ENCODE peak calls at places on chromosomes 4 and X, in seven cellular contexts. One of them, this sample, is unnamed.

GRCh38 chr4:75005727-75006126 is 72.8 kb downstream of the PARM1 start:
- DNase-seq in SK-N-SH: no peak
- DNase-seq in K562: no peak
- DNase-seq in HepG2: no peak
- DNase-seq in A549: no peak
- DNase-seq in WTC11: no peak
- DNase-seq in GM12878: no peak
- DNase-seq in this sample: no peak

GRCh38 chr4:89836897-89837384 is at the start of gene SNCA:
- DNase-seq in SK-N-SH: peak; percentile 90
- DNase-seq in K562: peak; percentile 11
- DNase-seq in HepG2: no peak
- DNase-seq in A549: peak; percentile 28
- DNase-seq in WTC11: peak; percentile 87
- DNase-seq in GM12878: no peak
- DNase-seq in this sample: peak; percentile 21

GRCh38 chr4:157722146-157722545 is 450.7 kb downstream of the GASK1B start:
- DNase-seq in SK-N-SH: no peak
- DNase-seq in K562: no peak
- DNase-seq in HepG2: no peak
- DNase-seq in A549: no peak
- DNase-seq in WTC11: no peak
- DNase-seq in GM12878: no peak
- DNase-seq in this sample: no peak

GRCh38 chrX:68432648-68433047 is 647 bp downstream of the OPHN1 start:
- DNase-seq in SK-N-SH: peak; percentile 23
- DNase-seq in K562: peak; percentile 8
- DNase-seq in HepG2: no peak
- DNase-seq in A549: no peak
- DNase-seq in WTC11: no peak
- DNase-seq in GM12878: no peak
- DNase-seq in this sample: peak; percentile 40

GRCh38 chrX:136185409-136186022 is 38.2 kb downstream of the FHL1 start:
- DNase-seq in SK-N-SH: no peak
- DNase-seq in K562: no peak
- DNase-seq in HepG2: no peak
- DNase-seq in A549: peak; percentile 28
- DNase-seq in WTC11: no peak
- DNase-seq in GM12878: no peak
- DNase-seq in this sample: peak; percentile 47

GRCh38 chrX:85052207-85052606 is 48.5 kb downstream of the APOOL start:
- DNase-seq in SK-N-SH: no peak
- DNase-seq in K562: no peak
- DNase-seq in HepG2: no peak
- DNase-seq in A549: no peak
- DNase-seq in WTC11: no peak
- DNase-seq in GM12878: no peak
- DNase-seq in this sample: peak; percentile 11

GRCh38 chr4:158819942-158820786 is 51.3 kb downstream of the FNIP2 start:
- DNase-seq in SK-N-SH: no peak
- DNase-seq in K562: no peak
- DNase-seq in HepG2: no peak
- DNase-seq in A549: no peak
- DNase-seq in WTC11: no peak
- DNase-seq in GM12878: no peak
- DNase-seq in this sample: peak; percentile 43

GRCh38 chr4:166501941-166502382 is 628.9 kb downstream of the TLL1 start:
- DNase-seq in SK-N-SH: peak; percentile 38
- DNase-seq in K562: no peak
- DNase-seq in HepG2: peak; percentile 40
- DNase-seq in A549: peak; percentile 18
- DNase-seq in WTC11: peak; percentile 74
- DNase-seq in GM12878: no peak
- DNase-seq in this sample: no peak

GRCh38 chr4:16969696-16970135 is 71.3 kb upstream of the LDB2 start:
- DNase-seq in SK-N-SH: no peak
- DNase-seq in K562: no peak
- DNase-seq in HepG2: peak; percentile 50
- DNase-seq in A549: no peak
- DNase-seq in WTC11: no peak
- DNase-seq in GM12878: no peak
- DNase-seq in this sample: peak; percentile 84

GRCh38 chr4:15963001-15963451 is at the start of gene FGFBP2:
- DNase-seq in SK-N-SH: peak; percentile 75
- DNase-seq in K562: no peak
- DNase-seq in HepG2: peak; percentile 33
- DNase-seq in A549: peak; percentile 28
- DNase-seq in WTC11: peak; percentile 73
- DNase-seq in GM12878: no peak
- DNase-seq in this sample: peak; percentile 44

GRCh38 chr4:120209706-120210105 is 143.1 kb upstream of the MAD2L1 start:
- DNase-seq in SK-N-SH: no peak
- DNase-seq in K562: no peak
- DNase-seq in HepG2: no peak
- DNase-seq in A549: no peak
- DNase-seq in WTC11: no peak
- DNase-seq in GM12878: no peak
- DNase-seq in this sample: no peak

GRCh38 chr4:26583538-26583864 is 383 bp upstream of the TBC1D19 start:
- DNase-seq in SK-N-SH: no peak
- DNase-seq in K562: no peak
- DNase-seq in HepG2: no peak
- DNase-seq in A549: peak; percentile 7
- DNase-seq in WTC11: no peak
- DNase-seq in GM12878: no peak
- DNase-seq in this sample: no peak

GRCh38 chrX:119516157-119516702 is 48.0 kb downstream of the SLC25A5 start:
- DNase-seq in SK-N-SH: peak; percentile 75
- DNase-seq in K562: peak; percentile 71
- DNase-seq in HepG2: peak; percentile 57
- DNase-seq in A549: peak; percentile 71
- DNase-seq in WTC11: peak; percentile 13
- DNase-seq in GM12878: peak; percentile 39
- DNase-seq in this sample: peak; percentile 69

GRCh38 chrX:24025741-24026402 is 1.1 kb downstream of the KLHL15 start:
- DNase-seq in SK-N-SH: no peak
- DNase-seq in K562: no peak
- DNase-seq in HepG2: no peak
- DNase-seq in A549: peak; percentile 33
- DNase-seq in WTC11: peak; percentile 45
- DNase-seq in GM12878: no peak
- DNase-seq in this sample: peak; percentile 81

GRCh38 chrX:443676-444210 is 57.0 kb upstream of the PPP2R3B start:
- DNase-seq in SK-N-SH: no peak
- DNase-seq in K562: no peak
- DNase-seq in HepG2: no peak
- DNase-seq in A549: no peak
- DNase-seq in WTC11: no peak
- DNase-seq in GM12878: no peak
- DNase-seq in this sample: no peak

GRCh38 chr4:1080961-1081688 is 32.2 kb downstream of the RNF212 start:
- DNase-seq in SK-N-SH: no peak
- DNase-seq in K562: no peak
- DNase-seq in HepG2: no peak
- DNase-seq in A549: peak; percentile 16
- DNase-seq in WTC11: no peak
- DNase-seq in GM12878: no peak
- DNase-seq in this sample: peak; percentile 71

GRCh38 chrX:148507413-148507812 is 7.0 kb downstream of the AFF2 start:
- DNase-seq in SK-N-SH: no peak
- DNase-seq in K562: no peak
- DNase-seq in HepG2: no peak
- DNase-seq in A549: no peak
- DNase-seq in WTC11: no peak
- DNase-seq in GM12878: no peak
- DNase-seq in this sample: no peak

GRCh38 chr4:174320501-174321199 is 36.9 kb downstream of the CEP44 start:
- DNase-seq in SK-N-SH: no peak
- DNase-seq in K562: no peak
- DNase-seq in HepG2: no peak
- DNase-seq in A549: no peak
- DNase-seq in WTC11: no peak
- DNase-seq in GM12878: no peak
- DNase-seq in this sample: peak; percentile 68

GRCh38 chrX:30657542-30658238 is 4.5 kb downstream of the GK start:
- DNase-seq in SK-N-SH: no peak
- DNase-seq in K562: no peak
- DNase-seq in HepG2: no peak
- DNase-seq in A549: no peak
- DNase-seq in WTC11: no peak
- DNase-seq in GM12878: no peak
- DNase-seq in this sample: peak; percentile 69

GRCh38 chr4:25925486-25926201 is 11.6 kb downstream of the SMIM20 start:
- DNase-seq in SK-N-SH: peak; percentile 64
- DNase-seq in K562: peak; percentile 25
- DNase-seq in HepG2: peak; percentile 36
- DNase-seq in A549: peak; percentile 46
- DNase-seq in WTC11: peak; percentile 57
- DNase-seq in GM12878: no peak
- DNase-seq in this sample: peak; percentile 45

GRCh38 chr4:86306816-86307215 is 53.0 kb downstream of the MAPK10 start:
- DNase-seq in SK-N-SH: no peak
- DNase-seq in K562: no peak
- DNase-seq in HepG2: no peak
- DNase-seq in A549: no peak
- DNase-seq in WTC11: no peak
- DNase-seq in GM12878: no peak
- DNase-seq in this sample: peak; percentile 83

GRCh38 chr4:48058620-48059530 is 42.3 kb downstream of the NIPAL1 start:
- DNase-seq in SK-N-SH: no peak
- DNase-seq in K562: no peak
- DNase-seq in HepG2: no peak
- DNase-seq in A549: no peak
- DNase-seq in WTC11: no peak
- DNase-seq in GM12878: no peak
- DNase-seq in this sample: no peak
- TF ChIP-seq USF2 in SK-N-SH: no peak
- TF ChIP-seq USF2 in K562: no peak
- TF ChIP-seq USF2 in HepG2: no peak
- TF ChIP-seq USF2 in A549: no peak
- TF ChIP-seq USF2 in WTC11: no peak
- TF ChIP-seq USF2 in GM12878: no peak
- TF ChIP-seq USF2 in this sample: no peak

GRCh38 chr4:169644802-169645201 is 24.4 kb downstream of the CLCN3 start:
- DNase-seq in SK-N-SH: no peak
- DNase-seq in K562: no peak
- DNase-seq in HepG2: no peak
- DNase-seq in A549: no peak
- DNase-seq in WTC11: no peak
- DNase-seq in GM12878: no peak
- DNase-seq in this sample: no peak
- TF ChIP-seq USF2 in SK-N-SH: no peak
- TF ChIP-seq USF2 in K562: no peak
- TF ChIP-seq USF2 in HepG2: no peak
- TF ChIP-seq USF2 in A549: no peak
- TF ChIP-seq USF2 in WTC11: no peak
- TF ChIP-seq USF2 in GM12878: no peak
- TF ChIP-seq USF2 in this sample: no peak

GRCh38 chr4:82861529-82861928 is 29.4 kb downstream of the SEC31A start:
- DNase-seq in SK-N-SH: no peak
- DNase-seq in K562: no peak
- DNase-seq in HepG2: no peak
- DNase-seq in A549: no peak
- DNase-seq in WTC11: no peak
- DNase-seq in GM12878: no peak
- DNase-seq in this sample: no peak
- TF ChIP-seq USF2 in SK-N-SH: no peak
- TF ChIP-seq USF2 in K562: no peak
- TF ChIP-seq USF2 in HepG2: no peak
- TF ChIP-seq USF2 in A549: no peak
- TF ChIP-seq USF2 in WTC11: no peak
- TF ChIP-seq USF2 in GM12878: no peak
- TF ChIP-seq USF2 in this sample: no peak

DNA sequence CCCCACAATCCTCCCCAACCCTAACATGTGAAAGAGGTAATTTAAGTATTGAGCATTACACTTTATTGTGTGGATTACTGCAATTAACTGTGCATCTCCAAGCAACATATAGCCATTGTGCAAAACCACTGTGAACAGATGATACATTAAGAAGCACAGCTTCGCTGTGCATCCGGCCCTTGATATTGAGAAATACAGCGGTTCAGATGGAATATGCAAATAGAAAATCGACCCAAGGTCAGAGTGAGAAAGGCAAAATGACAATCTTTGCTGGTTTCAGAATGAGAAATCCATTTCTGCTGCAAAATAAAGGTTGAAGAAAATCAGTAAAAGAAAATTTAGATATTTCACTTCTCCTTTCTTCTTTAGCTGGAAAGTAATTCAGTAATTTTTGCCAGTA is 805.9 kb upstream of the GRID2 start:
- DNase-seq in SK-N-SH: no peak
- DNase-seq in K562: no peak
- DNase-seq in HepG2: no peak
- DNase-seq in A549: no peak
- DNase-seq in WTC11: no peak
- DNase-seq in GM12878: no peak
- DNase-seq in this sample: no peak
- TF ChIP-seq USF2 in SK-N-SH: no peak
- TF ChIP-seq USF2 in K562: no peak
- TF ChIP-seq USF2 in HepG2: no peak
- TF ChIP-seq USF2 in A549: no peak
- TF ChIP-seq USF2 in WTC11: no peak
- TF ChIP-seq USF2 in GM12878: no peak
- TF ChIP-seq USF2 in this sample: no peak

DNA sequence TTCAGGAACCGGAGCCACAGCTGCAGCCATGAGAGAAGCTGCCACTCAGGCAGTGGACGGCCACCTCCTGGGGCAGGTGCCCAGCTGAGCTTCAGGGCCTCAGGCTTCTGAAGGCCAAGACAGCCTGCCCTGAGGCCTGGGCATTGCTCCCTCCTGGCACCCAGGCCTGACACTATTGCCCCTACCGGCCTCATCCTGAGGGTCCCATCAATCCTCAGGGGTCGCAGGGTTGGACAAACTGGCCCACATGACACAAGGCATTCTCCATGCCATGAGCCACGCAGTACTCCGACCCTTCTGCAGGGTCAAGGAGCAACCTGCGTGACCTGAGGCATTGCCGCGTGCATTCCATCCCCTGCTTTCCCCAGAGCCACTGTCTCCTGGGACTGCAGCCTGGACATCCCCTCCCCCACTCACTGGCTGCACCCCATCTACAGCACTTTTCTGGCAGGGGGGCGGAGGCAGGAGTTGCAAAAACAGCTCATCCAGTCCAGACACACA is 3.0 kb upstream of the ZFP92 start:
- DNase-seq in SK-N-SH: no peak
- DNase-seq in K562: no peak
- DNase-seq in HepG2: no peak
- DNase-seq in A549: no peak
- DNase-seq in WTC11: no peak
- DNase-seq in GM12878: no peak
- DNase-seq in this sample: no peak
- TF ChIP-seq USF2 in SK-N-SH: no peak
- TF ChIP-seq USF2 in K562: no peak
- TF ChIP-seq USF2 in HepG2: no peak
- TF ChIP-seq USF2 in A549: no peak
- TF ChIP-seq USF2 in WTC11: no peak
- TF ChIP-seq USF2 in GM12878: no peak
- TF ChIP-seq USF2 in this sample: no peak